ENCODE peak calls at places on chromosomes 3 and 15, in ten cellular contexts. X is upper lobe of right lung; I is right lobe of liver; U is astrocyte; E is CD4-positive, alpha-beta memory T cell; B is SK-N-MC; R is choroid plexus epithelial cell; P is HCT116; W is lower lobe of right lung; Q is effector memory CD4-positive, alpha-beta T cell. L is an unnamed sample.
A peak's percentile ranks its signal among the peaks of the same experiment; 100 is the strongest.

GRCh38 chr3:169430687-169431404 is 232.7 kb downstream of the MECOM start:
- DNase-seq in B (no peak), E (no peak), W (no peak), Q (no peak), P (no peak), R (peak; percentile 31), I (no peak), U (peak; percentile 62), X (no peak), L (no peak)

GRCh38 chr3:179768080-179768479 is 115.2 kb downstream of the USP13 start:
- DNase-seq in P (no peak), W (no peak), R (peak; percentile 79), E (no peak), B (peak; percentile 45), I (no peak), U (peak; percentile 70), Q (no peak), X (no peak), L (peak; percentile 70)

GRCh38 chr3:38153221-38153620 is 12.1 kb upstream of the OXSR1 start:
- DNase-seq in P (no peak), I (no peak), R (no peak), E (no peak), U (no peak), B (no peak), Q (no peak), X (no peak), W (no peak), L (no peak)

GRCh38 chr3:159884661-159885402 is 103.8 kb upstream of the IL12A start:
- DNase-seq in I (no peak), E (peak; percentile 9), U (no peak), W (no peak), R (peak; percentile 76), P (no peak), B (peak; percentile 30), X (no peak), Q (no peak), L (peak; percentile 60)

GRCh38 chr3:59641169-59641914 is 591.5 kb upstream of the CFAP20DC start:
- DNase-seq in P (no peak), W (no peak), E (no peak), I (peak; percentile 47), U (peak; percentile 48), R (no peak), X (no peak), Q (no peak), B (no peak), L (peak; percentile 89)

GRCh38 chr15:42832577-42832976 is 88.0 kb downstream of the TTBK2 start:
- DNase-seq in P (peak; percentile 70), U (peak; percentile 90), I (no peak), B (no peak), Q (no peak), R (peak; percentile 87), W (no peak), E (no peak), X (no peak), L (peak; percentile 78)

GRCh38 chr3:31462050-31462569 is 70.6 kb upstream of the STT3B start:
- DNase-seq in P (no peak), X (no peak), B (no peak), Q (peak; percentile 24), U (no peak), E (peak; percentile 88), I (no peak), W (no peak), R (peak; percentile 23), L (no peak)

GRCh38 chr3:49100046-49100615 is 4.4 kb downstream of the QARS1 start:
- DNase-seq in W (peak; percentile 13), I (no peak), E (no peak), X (no peak), R (no peak), Q (no peak), B (no peak), P (no peak), U (no peak), L (no peak)

GRCh38 chr15:46312133-46312740 is 677.4 kb downstream of the SQOR start:
- DNase-seq in E (peak; percentile 22), W (peak; percentile 59), B (peak; percentile 65), R (peak; percentile 48), U (peak; percentile 2), P (peak; percentile 8), X (peak; percentile 64), Q (no peak), I (peak; percentile 70), L (peak; percentile 54)

GRCh38 chr3:137642305-137642704 is 121.8 kb upstream of the SOX14 start:
- DNase-seq in U (no peak), Q (no peak), B (no peak), P (no peak), I (no peak), W (no peak), X (no peak), E (no peak), R (no peak), L (no peak)

GRCh38 chr3:22113453-22113852 is 362.4 kb upstream of the ZNF385D start:
- DNase-seq in E (no peak), X (no peak), P (no peak), R (peak; percentile 20), W (no peak), Q (no peak), U (peak; percentile 2), I (no peak), B (no peak), L (no peak)

DNA sequence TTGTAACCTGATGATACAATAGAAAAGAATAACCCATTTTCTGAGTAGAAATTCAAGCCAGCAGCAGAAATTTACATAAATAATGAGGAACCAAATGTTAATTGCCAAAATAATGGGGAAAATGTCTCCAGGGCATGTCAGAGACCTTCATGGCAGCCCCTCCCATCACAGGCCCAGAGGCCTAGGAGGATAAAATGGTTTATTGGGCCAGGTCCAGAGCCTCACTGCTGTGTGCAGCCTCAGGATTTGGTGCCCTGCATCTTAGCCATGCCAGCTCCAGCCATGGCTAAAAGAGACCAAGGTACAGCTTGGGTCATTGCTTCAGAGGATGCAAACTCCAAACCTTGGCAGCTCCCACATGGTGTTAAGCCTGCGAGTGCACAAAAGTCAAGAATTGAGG is 352.1 kb upstream of the MEIS2 start:
- DNase-seq in U (no peak), Q (no peak), X (no peak), W (no peak), B (no peak), I (no peak), R (no peak), P (no peak), E (no peak), L (no peak)
- H3K4me3 ChIP-seq in U (no peak overlapping the region), Q (no peak overlapping the region), X (no peak overlapping the region), W (no peak overlapping the region), B (no peak overlapping the region), I (no peak overlapping the region), R (no peak overlapping the region), P (no peak overlapping the region), E (no peak overlapping the region), L (no peak overlapping the region)

GRCh38 chr3:156677120-156677479 is 2.7 kb downstream of the TIPARP start:
- DNase-seq in X (no peak), B (no peak), Q (no peak), U (no peak), W (no peak), E (peak; percentile 69), R (peak; percentile 64), I (no peak), P (no peak), L (no peak)
- H3K4me3 ChIP-seq in X (peak overlapping the region; percentile 88), B (peak overlapping the region; percentile 90), Q (no peak overlapping the region), U (peak overlapping the region; percentile 94), W (peak overlapping the region; percentile 81), E (no peak overlapping the region), R (peak overlapping the region; percentile 90), I (no peak overlapping the region), P (no peak overlapping the region), L (peak overlapping the region; percentile 81)

GRCh38 chr15:72319985-72320671 is at the start of gene CELF6:
- DNase-seq in P (no peak), I (peak; percentile 61), R (peak; percentile 78), B (no peak), X (peak; percentile 91), Q (peak; percentile 79), U (peak; percentile 70), W (peak; percentile 88), E (peak; percentile 80), L (peak; percentile 60)

GRCh38 chr15:72315706-72316370 is 4.1 kb downstream of the CELF6 start:
- DNase-seq in U (no peak), B (no peak), R (no peak), Q (no peak), E (no peak), W (no peak), P (no peak), X (no peak), I (no peak), L (no peak)

GRCh38 chr15:72318408-72318942 is 1.5 kb downstream of the CELF6 start:
- DNase-seq in R (no peak), X (no peak), Q (no peak), B (no peak), E (no peak), W (no peak), P (no peak), I (no peak), U (no peak), L (no peak)

GRCh38 chr15:72323752-72324151 is 3.8 kb upstream of the CELF6 start:
- DNase-seq in Q (no peak), B (no peak), I (no peak), P (no peak), E (no peak), W (no peak), U (no peak), X (no peak), R (no peak), L (no peak)

DNA sequence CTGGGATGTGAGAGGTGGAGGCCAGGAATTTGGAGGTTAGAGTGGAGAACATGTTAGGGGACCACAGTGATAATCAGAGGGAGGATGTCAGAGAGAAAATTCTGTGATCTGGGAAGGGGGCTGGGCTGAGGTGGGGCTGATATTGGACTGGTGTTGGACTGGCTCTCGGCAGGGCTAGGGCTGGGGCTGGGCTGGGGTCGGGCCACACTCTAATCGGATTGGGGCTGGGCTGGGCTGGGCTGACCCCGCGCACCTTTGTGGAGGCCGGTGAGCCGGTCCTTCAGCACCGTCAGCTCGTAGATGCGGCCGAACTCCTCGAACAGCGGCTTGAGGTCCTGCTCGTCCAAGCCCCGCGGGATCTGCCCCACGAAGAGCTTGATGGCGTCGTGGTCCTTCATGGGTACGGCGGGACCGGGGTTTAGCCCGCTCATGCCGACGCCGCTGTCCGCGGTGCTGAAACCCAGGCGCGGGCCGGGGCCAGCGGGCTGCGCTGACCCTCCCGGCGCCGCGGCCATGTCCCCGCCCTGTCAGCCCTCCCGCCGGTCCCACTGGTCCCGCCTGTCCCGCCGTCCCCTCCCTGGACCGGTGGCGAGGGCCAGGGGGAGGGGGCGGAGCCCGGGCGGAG is 485 bp downstream of the CELF6 start:
- DNase-seq in B (no peak), X (peak; percentile 87), P (no peak), Q (peak; percentile 17), E (peak; percentile 40), U (peak; percentile 37), R (peak; percentile 49), I (peak; percentile 58), W (peak; percentile 84), L (peak; percentile 45)
- H3K4me3 ChIP-seq in B (no peak overlapping the region), X (peak overlapping the region; percentile 51), P (no peak overlapping the region), Q (no peak overlapping the region), E (no peak overlapping the region), U (no peak overlapping the region), R (peak overlapping the region; percentile 62), I (peak overlapping the region; percentile 31), W (peak overlapping the region; percentile 61), L (peak overlapping the region; percentile 65)

GRCh38 chr15:64775551-64776401 is at the start of gene RBPMS2:
- DNase-seq in X (no peak), P (no peak), Q (no peak), I (peak; percentile 62), R (no peak), B (no peak), E (no peak), U (no peak), W (no peak), L (no peak)
- H3K4me3 ChIP-seq in X (peak within 1 kb of the TSS; percentile 52), P (peak within 1 kb of the TSS; percentile 66), Q (peak within 1 kb of the TSS; percentile 45), I (peak within 1 kb of the TSS; percentile 55), R (peak within 1 kb of the TSS; percentile 49), B (peak within 1 kb of the TSS; percentile 91), E (no peak within 1 kb of the TSS), U (peak within 1 kb of the TSS; percentile 57), W (peak within 1 kb of the TSS; percentile 58), L (peak within 1 kb of the TSS; percentile 36)

GRCh38 chr15:78018968-78019644 is 58.4 kb downstream of the TBC1D2B start:
- DNase-seq in B (no peak), R (no peak), U (no peak), Q (no peak), X (no peak), I (peak; percentile 41), W (no peak), P (no peak), E (no peak), L (no peak)
- H3K4me3 ChIP-seq in B (no peak overlapping the region), R (no peak overlapping the region), U (no peak overlapping the region), Q (no peak overlapping the region), X (no peak overlapping the region), I (no peak overlapping the region), W (no peak overlapping the region), P (no peak overlapping the region), E (no peak overlapping the region), L (no peak overlapping the region)

L was measured in AG10803.